ENCODE peak calls at places on chromosomes 4 and X, in six cellular contexts. O is hepatocyte, F is PC-3, S is SK-N-SH, Q is HCT116, R is MM.1S. A is an unnamed sample.

GRCh38 chr4:118076958-118077766 is 42.9 kb downstream of the NDST3 start:
- DNase-seq in O (peak; percentile 30), F (peak; percentile 46), S (peak; percentile 24), Q (peak; percentile 32), R (peak; percentile 42), A (no peak)

GRCh38 chrX:17441965-17442364 is 67.0 kb downstream of the NHS start:
- DNase-seq in O (no peak), F (peak; percentile 80), S (no peak), Q (no peak), R (no peak), A (no peak)

GRCh38 chr4:82797048-82797590 is 1.5 kb downstream of the SCD5 start:
- DNase-seq in O (no peak), F (no peak), S (peak; percentile 39), Q (no peak), R (no peak), A (no peak)

GRCh38 chr4:76585897-76586360 is 150.9 kb downstream of the SHROOM3 start:
- DNase-seq in O (peak; percentile 93), F (peak; percentile 89), S (no peak), Q (peak; percentile 81), R (peak; percentile 91), A (peak; percentile 86)

GRCh38 chr4:152831416-152831815 is 51.7 kb downstream of the ARFIP1 start:
- DNase-seq in O (no peak), F (peak; percentile 11), S (no peak), Q (no peak), R (no peak), A (no peak)

GRCh38 chrX:122245175-122245574 is 938.9 kb upstream of the GRIA3 start:
- DNase-seq in O (no peak), F (no peak), S (no peak), Q (no peak), R (no peak), A (no peak)

GRCh38 chrX:50905334-50905733 is 5.2 kb upstream of the BMP15 start:
- DNase-seq in O (no peak), F (peak; percentile 45), S (no peak), Q (no peak), R (no peak), A (no peak)

GRCh38 chrX:12344954-12345353 is 206.7 kb downstream of the FRMPD4 start:
- DNase-seq in O (no peak), F (no peak), S (no peak), Q (no peak), R (no peak), A (no peak)

GRCh38 chr4:100736651-100737450 is 219.0 kb upstream of the EMCN start:
- DNase-seq in O (peak; percentile 10), F (peak; percentile 88), S (no peak), Q (peak; percentile 31), R (peak; percentile 27), A (peak; percentile 38)

GRCh38 chrX:37726346-37726745 is 40.8 kb downstream of the XK start:
- DNase-seq in O (no peak), F (no peak), S (no peak), Q (no peak), R (no peak), A (no peak)

GRCh38 chr4:3497095-3497494 is 34.0 kb downstream of the DOK7 start:
- DNase-seq in O (no peak), F (no peak), S (no peak), Q (no peak), R (no peak), A (no peak)

GRCh38 chr4:112002301-112002700 is 143.0 kb upstream of the FAM241A start:
- DNase-seq in O (no peak), F (no peak), S (no peak), Q (no peak), R (no peak), A (no peak)

GRCh38 chrX:70280573-70280972 is 1.4 kb upstream of the RAB41 start:
- DNase-seq in O (no peak), F (no peak), S (no peak), Q (no peak), R (no peak), A (no peak)

GRCh38 chr4:172776203-172776896 is 392.3 kb upstream of the GALNT7 start:
- DNase-seq in O (no peak), F (no peak), S (no peak), Q (no peak), R (no peak), A (no peak)

GRCh38 chrX:39201305-39201990 is 400.2 kb downstream of the MID1IP1 start:
- DNase-seq in O (no peak), F (no peak), S (no peak), Q (no peak), R (no peak), A (no peak)

GRCh38 chrX:93875621-93876282 is 201.7 kb downstream of the FAM133A start:
- DNase-seq in O (peak; percentile 18), F (peak; percentile 47), S (no peak), Q (no peak), R (no peak), A (no peak)

GRCh38 chr4:150578745-150579470 is 3.0 kb upstream of the MAB21L2 start:
- DNase-seq in O (peak; percentile 24), F (no peak), S (no peak), Q (no peak), R (no peak), A (no peak)

GRCh38 chr4:40046311-40046980 is 10.2 kb upstream of the N4BP2 start:
- DNase-seq in O (peak; percentile 68), F (peak; percentile 53), S (no peak), Q (no peak), R (no peak), A (peak; percentile 65)

GRCh38 chr4:67052981-67053380 is 492.3 kb downstream of the CENPC start:
- DNase-seq in O (no peak), F (no peak), S (no peak), Q (no peak), R (no peak), A (no peak)

GRCh38 chr4:157048248-157048647 is 27.7 kb upstream of the GLRB start:
- DNase-seq in O (peak; percentile 39), F (no peak), S (no peak), Q (no peak), R (no peak), A (no peak)

GRCh38 chrX:66039916-66040315 is at the start of gene VSIG4:
- DNase-seq in O (no peak), F (no peak), S (no peak), Q (no peak), R (no peak), A (no peak)

GRCh38 chr4:37966044-37966443 is 5.8 kb downstream of the PTTG2 start:
- DNase-seq in O (no peak), F (no peak), S (no peak), Q (no peak), R (no peak), A (peak; percentile 76)

GRCh38 chrX:151031365-151031975 is 48.3 kb downstream of the HMGB3 start:
- DNase-seq in O (no peak), F (peak; percentile 54), S (no peak), Q (no peak), R (no peak), A (no peak)

GRCh38 chrX:3159995-3160715 is 118.9 kb downstream of the ARSF start:
- DNase-seq in O (no peak), F (no peak), S (no peak), Q (no peak), R (no peak), A (no peak)
- H3K4me2 ChIP-seq in O (no peak overlapping the region), F (no peak overlapping the region), S (no peak overlapping the region), Q (no peak overlapping the region), R (no peak overlapping the region), A (no peak overlapping the region)

GRCh38 chrX:41923925-41924693 is 755 bp upstream of the CASK start:
- DNase-seq in O (peak; percentile 59), F (peak; percentile 61), S (peak; percentile 25), Q (peak; percentile 22), R (peak; percentile 29), A (peak; percentile 2)

GRCh38 chrX:41921492-41922124 is 1.7 kb downstream of the CASK start:
- DNase-seq in O (no peak), F (peak; percentile 24), S (no peak), Q (no peak), R (peak; percentile 18), A (no peak)

GRCh38 chrX:41923257-41923924 is at the start of gene CASK:
- DNase-seq in O (peak; percentile 96), F (peak; percentile 91), S (peak; percentile 93), Q (peak; percentile 69), R (peak; percentile 90), A (peak; percentile 86)

GRCh38 chrX:41922125-41922521 is 1.2 kb downstream of the CASK start:
- DNase-seq in O (no peak), F (peak; percentile 32), S (peak; percentile 27), Q (no peak), R (no peak), A (no peak)

DNA sequence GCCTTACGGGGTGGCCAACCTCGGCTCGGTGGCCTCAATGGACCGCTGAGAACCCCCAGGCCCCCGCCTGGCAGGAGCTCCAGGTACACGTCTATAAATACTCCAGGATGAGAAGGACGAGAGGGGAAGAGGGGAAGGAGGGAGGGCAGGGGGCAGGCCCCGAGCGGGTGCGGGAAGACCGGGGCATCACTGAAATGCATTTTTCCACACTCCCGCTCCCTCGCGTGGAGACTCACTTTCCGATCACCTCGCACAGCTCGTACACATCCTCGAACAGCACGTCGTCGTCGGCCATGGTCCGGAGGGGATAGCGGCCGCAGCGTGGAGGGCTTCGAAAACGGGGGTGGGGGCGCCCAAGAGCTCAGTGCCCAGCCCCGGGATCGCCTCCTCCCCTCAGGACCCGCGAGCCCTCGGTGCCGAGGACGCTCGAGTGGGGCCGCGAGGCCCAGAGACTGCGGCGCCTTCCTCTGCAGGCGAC is 621 bp downstream of the CASK start:
- DNase-seq in O (peak; percentile 57), F (peak; percentile 3), S (peak; percentile 63), Q (no peak), R (peak; percentile 17), A (no peak)
- TF ChIP-seq CTCF in O (peak; percentile 15), F (peak; percentile 18), S (peak; percentile 29), Q (no peak), R (no peak), A (no peak)

DNA sequence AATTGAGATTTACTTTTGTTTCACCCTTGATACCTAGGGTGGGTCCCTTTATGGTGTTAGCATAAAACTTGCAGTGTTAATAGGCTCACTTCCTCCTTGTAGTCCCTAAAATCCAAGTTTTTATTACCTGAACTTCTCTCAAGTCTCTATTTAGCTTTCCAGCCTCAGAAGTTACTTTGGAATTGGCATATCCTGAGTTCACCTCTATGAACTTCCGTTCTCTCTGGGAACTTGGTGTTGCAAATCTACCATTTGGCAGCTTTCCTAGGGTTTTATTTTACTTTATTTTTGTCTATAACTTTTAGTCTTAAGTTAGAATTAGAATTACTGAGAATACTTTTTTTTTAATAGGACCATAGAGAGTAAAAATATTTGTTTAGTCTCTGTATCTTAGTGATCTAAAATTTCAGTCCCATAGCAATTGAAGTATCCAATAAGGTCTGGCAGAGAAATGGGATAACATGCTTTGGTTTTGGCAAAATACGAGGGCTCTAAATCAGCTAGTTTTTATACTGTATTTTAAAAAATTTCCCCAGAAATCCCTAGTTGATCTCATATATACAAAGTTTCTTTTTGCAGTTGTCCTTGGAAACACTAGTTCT is 30.3 kb upstream of the NAF1 start:
- DNase-seq in O (no peak), F (no peak), S (no peak), Q (no peak), R (no peak), A (no peak)
- H3K9me2 ChIP-seq in O (no peaks in the 10 kb centered on the region), F (no peaks in the 10 kb centered on the region), S (no peaks in the 10 kb centered on the region), Q (no peaks in the 10 kb centered on the region), R (no peaks in the 10 kb centered on the region), A (no peaks in the 10 kb centered on the region)

DNA sequence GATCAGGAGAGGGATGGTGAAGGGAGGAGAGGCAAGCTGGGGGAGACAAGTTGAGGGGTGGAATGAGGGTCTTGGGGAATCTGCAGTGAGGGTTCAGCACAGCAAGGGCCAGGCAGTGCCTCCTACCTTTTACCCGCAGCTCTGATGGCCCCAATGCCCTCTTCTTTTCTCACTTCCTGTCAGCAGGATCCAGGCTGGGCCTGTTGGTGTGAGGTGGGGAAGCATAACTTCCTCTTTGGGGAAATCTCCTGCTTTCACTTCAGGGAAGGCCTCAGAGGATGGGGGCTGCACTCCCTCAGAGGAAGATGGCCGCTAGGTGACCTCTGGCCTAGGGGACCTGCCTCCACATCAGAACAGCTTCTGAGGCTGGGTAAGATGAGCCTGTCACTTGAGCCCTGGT is 36.5 kb downstream of the EFNB1 start:
- DNase-seq in O (no peak), F (no peak), S (no peak), Q (no peak), R (no peak), A (no peak)
- H3K4me2 ChIP-seq in O (no peak overlapping the region), F (no peak overlapping the region), S (no peak overlapping the region), Q (no peak overlapping the region), R (no peak overlapping the region), A (no peak overlapping the region)

A was measured in PC-9.